ENCODE peak calls at places on chromosomes 7 and 10, in seven cellular contexts. T is CD8-positive, alpha-beta memory T cell; H is esophagus squamous epithelium; L is mesendoderm; N is aorta; Z is left ventricle myocardium inferior; Q is uterus. P is an unnamed sample. For H3K4me1 and H3K36me3, the result is how much of the 10 kb centered on the place peaks cover.

GRCh38 chr10:77522268-77522809 is 115.3 kb downstream of the KCNMA1 start:
- DNase-seq in N (peak), H (no peak), L (no peak), Q (no peak), T (no peak), Z (no peak), P (no peak)

GRCh38 chr7:107461938-107462533 is 7.8 kb upstream of the GPR22 start:
- DNase-seq in N (no peak), Z (no peak), L (no peak), Q (no peak), H (no peak), T (no peak), P (no peak)

GRCh38 chr7:55469271-55469681 is 103.0 kb downstream of the VOPP1 start:
- DNase-seq in H (no peak), Q (no peak), T (peak), Z (no peak), N (no peak), L (no peak), P (no peak)

GRCh38 chr10:25457552-25457951 is 282.8 kb downstream of the GPR158 start:
- DNase-seq in Z (no peak), L (peak), Q (no peak), H (no peak), T (no peak), N (no peak), P (no peak)

GRCh38 chr7:90657481-90657880 is 61.4 kb downstream of the CDK14 start:
- DNase-seq in N (no peak), H (no peak), T (no peak), Q (no peak), Z (no peak), L (no peak), P (no peak)

GRCh38 chr7:158811461-158811860 is 17.8 kb downstream of the ESYT2 start:
- DNase-seq in T (no peak), N (no peak), Z (no peak), Q (no peak), L (peak), H (no peak), P (no peak)

GRCh38 chr7:31782411-31782991 is 95.5 kb downstream of the PPP1R17 start:
- DNase-seq in T (no peak), N (no peak), Z (no peak), Q (no peak), L (peak), H (no peak), P (no peak)

GRCh38 chr10:29517352-29517923 is 117.3 kb downstream of the SVIL start:
- DNase-seq in H (no peak), L (peak), N (no peak), Z (no peak), T (no peak), Q (no peak), P (no peak)

GRCh38 chr7:23121175-23121574 is 15.6 kb downstream of the KLHL7 start:
- DNase-seq in L (no peak), T (no peak), N (no peak), Q (no peak), Z (no peak), H (no peak), P (no peak)

GRCh38 chr7:90957883-90958282 is 306.4 kb upstream of the FZD1 start:
- DNase-seq in T (no peak), Z (no peak), L (no peak), N (no peak), Q (no peak), H (no peak), P (no peak)

GRCh38 chr10:114751856-114752255 is 69.7 kb upstream of the FHIP2A start:
- DNase-seq in Z (no peak), L (no peak), Q (no peak), H (no peak), T (no peak), N (no peak), P (no peak)

GRCh38 chr10:97718659-97719142 is 5.2 kb downstream of the MARVELD1 start:
- DNase-seq in L (no peak), Z (no peak), N (peak), Q (peak), H (peak), T (no peak), P (no peak)

GRCh38 chr7:55458351-55458750 is 93.2 kb downstream of the LANCL2 start:
- DNase-seq in T (no peak), L (no peak), N (no peak), Q (no peak), Z (no peak), H (no peak), P (no peak)

GRCh38 chr10:22630229-22631174 is 83.9 kb downstream of the PIP4K2A start:
- DNase-seq in L (peak), H (no peak), Q (no peak), Z (no peak), T (peak), N (no peak), P (no peak)

GRCh38 chr10:61998937-61999336 is 97.4 kb downstream of the ARID5B start:
- DNase-seq in N (no peak), L (no peak), Q (no peak), T (no peak), Z (no peak), H (no peak), P (no peak)

GRCh38 chr10:62005281-62005680 is 103.8 kb downstream of the ARID5B start:
- DNase-seq in T (no peak), L (no peak), H (no peak), Z (no peak), Q (no peak), N (no peak), P (no peak)

GRCh38 chr10:62002753-62003152 is 101.3 kb downstream of the ARID5B start:
- DNase-seq in L (no peak), T (no peak), H (no peak), N (no peak), Z (no peak), Q (no peak), P (no peak)

GRCh38 chr10:62000037-62000603 is 98.6 kb downstream of the ARID5B start:
- DNase-seq in L (no peak), T (no peak), N (no peak), Q (no peak), H (no peak), Z (no peak), P (no peak)

GRCh38 chr10:62001898-62002297 is 100.4 kb downstream of the ARID5B start:
- DNase-seq in Z (no peak), H (no peak), L (no peak), Q (no peak), T (no peak), N (no peak), P (no peak)
- H3K27ac ChIP-seq in Z (no peak), H (no peak), L (no peak), Q (peak), T (no peak), N (no peak), P (no peak)

GRCh38 chr7:149727053-149727452 is 46.3 kb downstream of the ZNF467 start:
- DNase-seq in H (no peak), N (no peak), L (no peak), Z (no peak), T (no peak), Q (no peak), P (no peak)
- H3K4me1 ChIP-seq in H (under half), N (under half), L (under half), Z (under half), T (under half), Q (under half), P (under half)

GRCh38 chr10:88919041-88919440 is 33.5 kb downstream of the ACTA2 start:
- DNase-seq in Z (no peak), L (no peak), T (no peak), Q (no peak), H (no peak), N (no peak), P (no peak)

GRCh38 chr10:88923525-88923924 is 29.0 kb downstream of the ACTA2 start:
- DNase-seq in N (no peak), Z (no peak), T (no peak), H (no peak), L (no peak), Q (no peak), P (no peak)

GRCh38 chr10:88922041-88922440 is 30.5 kb downstream of the ACTA2 start:
- DNase-seq in N (no peak), T (no peak), Z (no peak), H (no peak), Q (no peak), L (no peak), P (no peak)

GRCh38 chr10:88920198-88920597 is 32.4 kb downstream of the ACTA2 start:
- DNase-seq in Z (no peak), H (no peak), Q (no peak), N (no peak), L (no peak), T (no peak), P (no peak)

DNA sequence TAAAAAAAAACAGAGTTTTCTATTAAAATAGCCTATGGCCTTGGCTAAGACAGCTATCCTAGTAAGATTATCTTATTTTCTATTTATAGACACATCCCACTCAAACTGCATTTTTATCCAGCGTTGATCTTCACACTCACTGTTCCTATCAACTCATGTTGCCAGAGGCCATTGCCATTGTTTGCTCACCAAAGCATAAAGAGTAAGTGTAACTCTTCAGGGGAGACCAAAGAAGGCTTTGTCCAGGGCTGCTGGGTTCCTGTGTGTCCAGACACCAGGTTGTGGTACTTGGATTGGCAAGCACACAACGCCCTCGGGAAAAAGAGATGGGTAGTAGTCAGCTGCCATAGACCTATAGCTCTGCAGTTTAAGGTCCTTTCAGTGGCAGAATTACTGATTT is 31.4 kb downstream of the ACTA2 start:
- DNase-seq in T (no peak), L (peak), H (no peak), Z (no peak), Q (no peak), N (no peak), P (no peak)
- H3K36me3 ChIP-seq in T (under half), L (under half), H (under half), Z (under half), Q (under half), N (under half), P (under half)

GRCh38 chr7:99033765-99034164 is 110.1 kb downstream of the SMURF1 start:
- DNase-seq in L (no peak), H (no peak), T (no peak), Z (no peak), N (no peak), Q (no peak), P (peak)

GRCh38 chr7:99036531-99037175 is 107.3 kb downstream of the SMURF1 start:
- DNase-seq in L (peak), N (no peak), H (no peak), Z (no peak), Q (peak), T (no peak), P (peak)

GRCh38 chr7:99032928-99033327 is 111.0 kb downstream of the SMURF1 start:
- DNase-seq in T (no peak), H (no peak), N (no peak), Z (no peak), L (no peak), Q (no peak), P (peak)

GRCh38 chr7:99035723-99036530 is 108.0 kb downstream of the SMURF1 start:
- DNase-seq in N (no peak), T (no peak), Q (no peak), L (no peak), Z (no peak), H (no peak), P (no peak)

DNA sequence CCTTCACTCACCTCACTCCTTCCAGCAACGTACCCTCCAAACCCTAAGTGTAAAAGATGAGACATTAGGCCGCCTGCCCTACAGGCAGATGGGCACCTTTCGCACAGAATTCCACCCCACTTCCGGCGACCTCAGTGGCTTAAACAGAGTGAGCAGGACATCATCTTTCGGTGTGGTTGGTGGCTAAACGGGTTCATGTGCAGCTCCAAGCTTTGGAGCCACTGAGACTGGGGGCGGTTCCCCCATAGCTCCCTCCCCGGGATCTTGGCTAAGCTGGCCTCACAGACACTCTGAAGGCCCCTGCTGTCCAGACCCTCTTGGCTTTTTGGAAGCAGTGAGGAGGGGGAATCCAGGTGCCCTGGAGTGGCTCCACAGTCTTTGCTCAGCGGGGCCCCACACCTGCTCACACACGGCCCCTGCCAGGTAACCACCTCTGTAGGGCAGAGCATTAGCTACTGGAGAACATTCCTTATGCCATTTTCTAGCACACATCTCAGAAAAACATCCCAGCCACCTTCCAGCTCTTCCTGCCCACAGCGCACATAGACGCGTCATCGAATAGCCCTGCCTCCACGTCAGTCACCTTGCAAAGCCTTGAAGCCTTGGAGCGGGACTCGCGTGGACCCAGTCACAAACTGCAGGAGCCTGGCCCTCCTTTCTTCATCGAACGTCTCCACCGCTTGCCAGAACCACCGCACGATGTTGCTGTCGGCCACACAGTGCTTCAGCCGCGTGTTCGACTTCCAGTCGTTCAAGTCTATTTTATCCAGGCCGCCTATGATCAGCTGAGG is 108.8 kb downstream of the SMURF1 start:
- DNase-seq in Z (no peak), T (no peak), L (no peak), H (no peak), Q (no peak), N (no peak), P (peak)
- H3K27ac ChIP-seq in Z (no peak), T (no peak), L (no peak), H (no peak), Q (peak), N (no peak), P (peak)

GRCh38 chr7:5622286-5622685 is 159.2 kb downstream of the RNF216 start:
- DNase-seq in Z (no peak), L (no peak), Q (no peak), H (no peak), T (no peak), N (no peak), P (no peak)

GRCh38 chr7:5625938-5626337 is 155.5 kb downstream of the RNF216 start:
- DNase-seq in Z (no peak), Q (no peak), H (no peak), T (no peak), L (peak), N (no peak), P (no peak)

GRCh38 chr7:5626456-5626855 is 155.0 kb downstream of the RNF216 start:
- DNase-seq in N (no peak), H (no peak), L (no peak), T (no peak), Q (no peak), Z (no peak), P (no peak)

GRCh38 chr7:5622746-5623145 is 158.7 kb downstream of the RNF216 start:
- DNase-seq in H (no peak), Q (no peak), N (no peak), L (no peak), T (no peak), Z (no peak), P (no peak)

DNA sequence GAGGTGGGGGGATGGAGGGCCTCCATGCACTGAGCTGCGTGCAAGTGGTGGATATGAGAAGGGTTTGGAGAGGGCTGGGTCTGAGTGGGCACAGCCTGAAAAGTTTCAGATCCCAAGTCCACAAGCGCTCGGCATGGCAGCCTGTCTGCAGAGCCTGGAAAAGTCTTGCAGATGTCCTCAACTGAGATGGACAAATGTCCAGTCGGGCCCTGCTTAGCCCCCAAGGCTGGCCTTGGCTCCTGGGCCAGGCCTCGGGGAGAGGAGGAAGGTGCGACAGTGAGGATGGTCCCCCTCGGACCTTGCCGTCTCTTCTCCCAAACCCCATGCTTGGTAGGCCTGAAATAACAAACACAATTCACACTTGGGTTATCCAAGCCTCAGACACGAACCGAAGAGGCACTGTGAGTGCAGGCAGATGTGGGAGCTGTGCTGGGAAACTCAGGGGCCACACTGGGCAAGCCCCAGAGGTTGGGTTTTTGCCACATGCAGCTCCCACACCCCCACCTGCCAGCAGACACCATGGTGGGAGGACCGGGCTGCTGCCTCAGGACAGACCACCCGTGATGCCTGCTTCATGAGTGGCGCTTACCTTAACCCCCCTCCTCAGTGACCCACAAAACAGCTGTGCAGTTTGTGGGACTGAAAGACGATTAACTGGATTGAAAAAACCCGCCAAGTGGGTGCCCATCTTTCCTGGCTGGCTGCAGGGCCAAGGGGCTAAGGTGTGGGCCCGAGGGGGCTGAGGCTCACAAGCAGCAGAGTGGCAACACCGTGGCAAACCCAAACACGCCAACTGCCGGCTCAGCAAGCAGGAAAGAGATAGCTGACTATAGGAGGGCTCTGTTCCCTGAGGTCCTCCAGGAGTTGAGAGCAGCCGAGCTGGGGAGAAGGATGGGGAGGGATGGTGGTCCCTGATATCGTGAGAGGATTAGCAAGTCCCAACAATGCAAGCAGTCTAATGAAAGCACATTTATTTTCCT is 156.8 kb downstream of the RNF216 start:
- DNase-seq in Q (no peak), T (no peak), L (no peak), Z (no peak), H (no peak), N (no peak), P (no peak)
- H3K4me1 ChIP-seq in Q (under half), T (under half), L (under half), Z (under half), H (under half), N (under half), P (under half)

DNA sequence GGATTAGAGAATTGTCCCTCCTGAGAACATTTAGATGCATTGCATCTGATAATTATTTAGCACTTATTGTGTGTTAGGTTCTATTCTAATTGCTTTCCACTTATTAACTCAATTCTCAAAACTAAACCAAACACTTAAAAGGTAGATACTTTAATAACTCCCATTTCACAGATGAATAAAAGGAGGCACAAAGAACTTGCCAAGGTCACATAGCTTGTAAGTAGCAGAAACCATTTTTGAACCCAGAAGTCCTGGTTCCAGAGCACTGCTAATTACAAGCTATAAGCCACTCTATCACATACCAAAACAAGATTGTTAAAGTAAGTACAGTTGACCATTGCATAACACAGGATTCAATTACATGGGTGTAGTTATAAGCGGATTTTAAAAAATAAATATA is 164.9 kb downstream of the CPED1 start:
- DNase-seq in N (no peak), H (no peak), Q (no peak), T (no peak), L (no peak), Z (no peak), P (no peak)
- H3K36me3 ChIP-seq in N (under half), H (under half), Q (under half), T (under half), L (under half), Z (under half), P (under half)

GRCh38 chr10:16942361-16943078 is 125.3 kb upstream of the RSU1 start:
- DNase-seq in Z (no peak), L (no peak), H (no peak), T (no peak), Q (no peak), N (no peak), P (no peak)
- H3K27ac ChIP-seq in Z (no peak), L (no peak), H (peak), T (no peak), Q (peak), N (no peak), P (no peak)

GRCh38 chr7:25965405-25966123 is 186.4 kb upstream of the NFE2L3 start:
- DNase-seq in Z (no peak), N (no peak), T (no peak), Q (no peak), H (no peak), L (no peak), P (no peak)

GRCh38 chr7:25968205-25968993 is 183.6 kb upstream of the NFE2L3 start:
- DNase-seq in H (no peak), Z (no peak), Q (no peak), L (no peak), N (no peak), T (no peak), P (no peak)

GRCh38 chr7:25967278-25968204 is 184.5 kb upstream of the NFE2L3 start:
- DNase-seq in T (no peak), N (no peak), L (peak), H (no peak), Q (no peak), Z (no peak), P (no peak)

GRCh38 chr7:25964483-25964961 is 187.5 kb upstream of the NFE2L3 start:
- DNase-seq in L (no peak), Q (no peak), H (no peak), Z (no peak), N (no peak), T (no peak), P (no peak)

DNA sequence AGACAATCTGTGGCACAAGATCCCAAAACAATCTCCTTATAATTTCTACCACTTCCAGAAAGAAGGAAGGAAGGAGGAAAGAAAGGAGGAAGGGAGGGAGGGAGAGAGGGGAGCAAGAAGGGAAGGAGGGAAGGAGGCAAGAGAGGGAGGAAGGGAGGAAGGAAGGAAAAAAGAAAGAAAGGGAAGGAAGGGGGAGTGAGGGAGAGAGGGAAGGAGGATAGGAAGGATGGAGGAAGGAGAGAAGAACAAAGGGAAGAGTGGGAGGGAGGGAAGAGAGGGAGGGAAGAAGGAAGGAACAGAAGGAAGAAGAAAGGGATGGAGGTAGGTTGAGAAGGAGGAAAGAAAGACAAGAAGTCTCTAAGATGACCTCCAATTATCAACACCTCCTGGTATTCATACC is 185.5 kb upstream of the NFE2L3 start:
- DNase-seq in H (no peak), T (no peak), Q (no peak), N (no peak), Z (no peak), L (no peak), P (no peak)
- H3K4me1 ChIP-seq in H (under half), T (under half), Q (under half), N (under half), Z (under half), L (under half), P (under half)